ENCODE peak calls at places on chromosomes 16 and 17, in eight cellular contexts. U is stromal cell of bone marrow, V is AG04449, O is OCI-LY7, W is NCI-H1694 treated with DMSO at 0.1 percent for 48 hours, C is cardiac septum, T is T-helper 1 cell, X is NCI-H1092 treated with DMSO at 0.1 percent for 48 hours. Q is an unnamed sample.

GRCh38 chr17:47978324-47978723 is 7.4 kb downstream of the CDK5RAP3 start:
- DNase-seq in U (no peak), V (no peak), O (peak), W (peak), C (no peak), T (peak), X (peak), Q (peak)

GRCh38 chr17:45086346-45086745 is 25.2 kb downstream of the NMT1 start:
- DNase-seq in U (no peak), V (no peak), O (no peak), W (no peak), C (no peak), T (no peak), X (no peak), Q (no peak)

GRCh38 chr16:86118467-86119307 is 219.7 kb downstream of the IRF8 start:
- DNase-seq in U (no peak), V (no peak), O (no peak), W (no peak), C (peak), T (no peak), X (no peak), Q (no peak)

GRCh38 chr16:67202426-67202825 is 3.5 kb downstream of the ELMO3 start:
- DNase-seq in U (no peak), V (no peak), O (no peak), W (no peak), C (no peak), T (no peak), X (no peak), Q (no peak)

GRCh38 chr16:31148896-31149295 is 970 bp downstream of the PRSS36 start:
- DNase-seq in U (no peak), V (no peak), O (no peak), W (no peak), C (no peak), T (no peak), X (no peak), Q (no peak)

GRCh38 chr17:35947156-35947585 is 3.7 kb upstream of the LYZL6 start:
- DNase-seq in U (no peak), V (no peak), O (peak), W (peak), C (no peak), T (peak), X (peak), Q (peak)

GRCh38 chr17:1724869-1725641 is 551 bp downstream of the WDR81 start:
- DNase-seq in U (no peak), V (no peak), O (no peak), W (no peak), C (no peak), T (no peak), X (no peak), Q (no peak)

GRCh38 chr16:68642436-68643064 is 2.6 kb upstream of the CDH3 start:
- DNase-seq in U (no peak), V (no peak), O (no peak), W (no peak), C (no peak), T (no peak), X (peak), Q (no peak)

GRCh38 chr17:7634384-7634783 is 4.4 kb downstream of the SHBG start:
- DNase-seq in U (no peak), V (no peak), O (no peak), W (peak), C (no peak), T (no peak), X (peak), Q (peak)

GRCh38 chr16:86893513-86893912 is 315.2 kb downstream of the FOXL1 start:
- DNase-seq in U (no peak), V (no peak), O (no peak), W (no peak), C (peak), T (no peak), X (no peak), Q (no peak)

GRCh38 chr16:15786501-15786900 is 70.3 kb downstream of the MYH11 start:
- DNase-seq in U (no peak), V (no peak), O (no peak), W (no peak), C (no peak), T (no peak), X (no peak), Q (no peak)

GRCh38 chr17:21098934-21099687 is 27.7 kb upstream of the DHRS7B start:
- DNase-seq in U (peak), V (no peak), O (peak), W (peak), C (no peak), T (peak), X (peak), Q (peak)

GRCh38 chr17:71068351-71068750 is 899.0 kb downstream of the KCNJ2 start:
- DNase-seq in U (peak), V (no peak), O (no peak), W (no peak), C (no peak), T (no peak), X (no peak), Q (no peak)

GRCh38 chr17:76154292-76154691 is 13.2 kb upstream of the FOXJ1 start:
- DNase-seq in U (no peak), V (no peak), O (no peak), W (no peak), C (no peak), T (no peak), X (no peak), Q (no peak)

GRCh38 chr17:9355841-9356240 is 219.8 kb downstream of the STX8 start:
- DNase-seq in U (no peak), V (no peak), O (peak), W (no peak), C (no peak), T (no peak), X (no peak), Q (no peak)

GRCh38 chr17:44387773-44388172 is 1.7 kb downstream of the ITGA2B start:
- DNase-seq in U (no peak), V (no peak), O (no peak), W (no peak), C (no peak), T (no peak), X (no peak), Q (no peak)

GRCh38 chr17:14200354-14200753 is 36.3 kb downstream of the CDRT15 start:
- DNase-seq in U (no peak), V (no peak), O (no peak), W (no peak), C (no peak), T (no peak), X (no peak), Q (no peak)

GRCh38 chr16:30523768-30524574 is 2.4 kb downstream of the ZNF768 start:
- DNase-seq in U (no peak), V (no peak), O (no peak), W (no peak), C (no peak), T (no peak), X (no peak), Q (no peak)

GRCh38 chr16:12239953-12240485 is 263.5 kb downstream of the SNX29 start:
- DNase-seq in U (peak), V (no peak), O (no peak), W (no peak), C (no peak), T (no peak), X (peak), Q (no peak)

GRCh38 chr17:8922923-8923322 is 42.6 kb downstream of the PIK3R5 start:
- DNase-seq in U (no peak), V (no peak), O (no peak), W (no peak), C (no peak), T (no peak), X (no peak), Q (no peak)

GRCh38 chr16:77376358-77376757 is 58.5 kb downstream of the ADAMTS18 start:
- DNase-seq in U (no peak), V (no peak), O (peak), W (no peak), C (no peak), T (peak), X (no peak), Q (no peak)

GRCh38 chr16:85612191-85612800 is 826 bp upstream of the GSE1 start:
- DNase-seq in U (peak), V (peak), O (peak), W (peak), C (peak), T (peak), X (peak), Q (no peak)